ENCODE peak calls at places on chromosomes 2 and 18, in four cellular contexts. U, L, Z and S are unnamed samples.
A peak's percentile ranks its signal among the peaks of the same experiment; 100 is the strongest.

GRCh38 chr2:233426619-233427342 is 72.5 kb downstream of the DGKD start:
- DNase-seq in L (peak; percentile 54), U (peak; percentile 84), Z (peak; percentile 63), S (peak; percentile 69)

GRCh38 chr18:72161686-72162085 is 382.5 kb downstream of the CBLN2 start:
- DNase-seq in L (no peak), Z (no peak), U (no peak), S (no peak)

GRCh38 chr18:49721981-49722380 is 91.4 kb downstream of the ACAA2 start:
- DNase-seq in Z (peak; percentile 17), U (no peak), L (no peak), S (no peak)

GRCh38 chr18:50642439-50642838 is 82.6 kb downstream of the MAPK4 start:
- DNase-seq in L (no peak), Z (no peak), U (peak; percentile 42), S (no peak)

GRCh38 chr18:42920621-42921020 is 194.9 kb downstream of the RIT2 start:
- DNase-seq in Z (peak; percentile 32), L (no peak), U (no peak), S (no peak)

GRCh38 chr2:96798733-96799622 is 17.1 kb upstream of the CNNM3 start:
- DNase-seq in Z (no peak), U (no peak), L (no peak), S (no peak)

GRCh38 chr2:175454953-175455389 is 273.5 kb upstream of the ATP5MC3 start:
- DNase-seq in L (no peak), Z (no peak), U (no peak), S (no peak)

GRCh38 chr2:24825883-24826800 is 32.9 kb downstream of the CENPO start:
- DNase-seq in Z (peak; percentile 27), L (no peak), U (peak; percentile 55), S (no peak)

GRCh38 chr2:153519260-153519875 is 40.8 kb upstream of the RPRM start:
- DNase-seq in L (peak; percentile 10), U (peak; percentile 56), Z (peak; percentile 63), S (peak; percentile 50)

GRCh38 chr18:58862851-58863538 is 1.7 kb upstream of the ZNF532 start:
- DNase-seq in L (no peak), U (peak; percentile 66), Z (no peak), S (peak; percentile 53)

GRCh38 chr2:191631754-191632153 is 46.2 kb upstream of the NABP1 start:
- DNase-seq in Z (peak; percentile 86), L (no peak), U (peak; percentile 93), S (peak; percentile 88)

GRCh38 chr2:220276736-220277444 is 649.5 kb downstream of the SLC4A3 start:
- DNase-seq in U (peak; percentile 41), L (no peak), Z (peak; percentile 76), S (peak; percentile 49)

GRCh38 chr2:108612514-108613183 is 78.4 kb downstream of the LIMS1 start:
- DNase-seq in U (no peak), Z (no peak), L (no peak), S (no peak)

GRCh38 chr2:56185101-56185581 is 1.4 kb downstream of the CCDC85A start:
- DNase-seq in U (no peak), Z (peak; percentile 8), L (no peak), S (no peak)

GRCh38 chr2:23697676-23698075 is 229.2 kb downstream of the ATAD2B start:
- DNase-seq in L (no peak), U (peak; percentile 32), Z (no peak), S (peak; percentile 28)

GRCh38 chr18:3877678-3878077 is 427.7 kb downstream of the TGIF1 start:
- DNase-seq in L (no peak), Z (peak; percentile 47), U (no peak), S (no peak)

GRCh38 chr2:238921681-238922319 is 73.9 kb downstream of the TWIST2 start:
- DNase-seq in L (no peak), U (no peak), Z (no peak), S (no peak)

DNA sequence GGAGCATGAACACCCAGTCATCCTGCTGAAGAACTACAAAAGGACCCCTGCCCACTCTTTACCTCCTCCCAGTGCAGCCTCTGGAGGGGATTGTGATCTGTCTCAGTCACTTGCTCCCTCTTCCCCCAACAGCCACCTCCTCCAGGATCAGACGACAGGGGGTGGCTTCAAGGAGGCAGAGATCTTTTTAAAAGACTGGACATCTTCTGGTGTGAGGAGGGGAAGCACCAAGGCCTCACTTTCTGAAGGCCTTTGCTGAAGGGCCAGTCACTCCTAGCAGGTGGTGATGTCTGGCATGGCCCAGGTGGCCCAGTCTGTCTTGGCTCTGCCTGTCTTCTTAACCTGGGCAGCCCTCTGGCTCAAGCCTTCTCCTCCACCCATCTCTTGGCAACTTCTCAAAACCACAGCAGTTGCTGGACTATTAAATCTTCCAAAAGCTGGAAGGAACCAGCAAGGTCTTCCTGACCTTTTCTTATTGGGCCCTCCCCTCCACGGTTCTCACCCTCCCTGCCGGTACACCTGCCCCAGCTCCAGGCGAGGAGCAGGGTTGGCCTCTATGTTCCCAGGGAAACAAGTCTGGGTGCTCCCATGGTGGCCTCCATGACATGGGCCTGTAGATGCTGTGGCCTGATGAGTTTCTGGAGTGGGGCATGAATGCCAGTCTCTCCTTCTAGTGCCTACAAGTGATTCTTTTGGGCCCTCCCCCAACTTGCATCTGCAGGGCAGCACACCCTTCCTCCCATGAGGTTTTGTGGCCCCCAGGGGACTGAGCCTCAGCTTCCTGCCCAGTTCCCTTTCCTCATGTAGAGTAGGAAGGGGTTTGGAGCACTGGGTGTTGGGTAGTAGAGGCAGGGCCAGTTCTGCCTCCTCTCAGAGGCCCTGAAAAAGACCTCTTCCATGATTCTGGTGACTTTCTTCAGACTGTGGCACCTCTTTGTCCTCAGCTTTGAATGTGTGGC is 5.0 kb upstream of the ATP6V1B1 start:
- DNase-seq in U (no peak), Z (no peak), L (no peak), S (no peak)
- TF ChIP-seq CTCF in U (no peak), Z (no peak), L (no peak), S (no peak)

DNA sequence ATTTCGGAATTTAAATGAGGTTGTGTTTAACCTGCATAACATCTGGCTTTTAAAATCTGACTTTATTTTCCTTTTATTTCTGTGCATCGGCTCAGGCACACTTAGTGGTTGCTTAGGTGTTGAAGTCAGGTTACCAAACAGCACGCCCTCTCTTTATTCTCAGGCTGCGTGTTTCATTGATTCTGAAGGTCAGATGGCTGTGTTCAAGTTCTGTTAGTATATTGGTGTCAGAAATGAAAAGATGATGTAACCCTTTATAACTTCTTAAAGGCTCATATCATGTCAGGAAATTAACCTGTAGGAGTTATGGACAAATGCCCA is 246.5 kb downstream of the LDLRAD4 start:
- DNase-seq in Z (no peak), U (no peak), L (no peak), S (no peak)
- H3K4me3 ChIP-seq in Z (no peak overlapping the region), U (no peak overlapping the region), L (no peak overlapping the region), S (no peak overlapping the region)

GRCh38 chr2:139353874-139354273 is 573.7 kb upstream of the NXPH2 start:
- DNase-seq in L (no peak), Z (no peak), U (no peak), S (no peak)
- TF ChIP-seq CTCF in L (no peak), Z (no peak), U (no peak), S (no peak)

DNA sequence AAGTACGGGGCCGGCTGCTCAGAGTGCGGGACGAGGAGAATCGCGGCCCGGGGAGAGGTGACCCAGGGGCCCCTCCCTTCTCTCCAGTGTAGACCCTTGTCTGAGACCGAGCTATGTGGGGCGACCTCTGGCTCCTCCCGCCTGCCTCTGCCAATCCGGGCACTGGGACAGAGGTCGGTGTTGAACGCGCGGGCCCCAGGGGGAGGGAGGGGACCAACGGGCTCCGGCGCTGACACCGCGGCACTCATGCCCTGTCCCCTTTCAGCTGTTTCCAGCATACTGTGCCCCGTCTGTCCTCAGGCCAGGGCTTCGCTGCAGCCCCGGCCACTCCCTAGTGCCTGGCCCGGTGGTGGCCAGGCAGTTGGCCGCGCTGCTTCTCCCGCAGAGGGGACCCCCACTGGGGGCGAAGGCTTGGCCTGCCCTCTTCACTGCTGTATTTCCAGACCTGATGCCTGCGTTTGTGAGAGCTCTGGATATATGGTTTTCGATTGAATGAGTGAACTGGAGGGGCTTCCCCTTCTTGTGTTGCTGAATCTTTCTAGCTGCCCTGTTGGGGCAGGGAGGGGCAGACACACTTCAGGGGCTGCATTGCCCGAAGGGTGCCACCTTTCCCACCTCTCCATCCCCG is 809 bp downstream of the DBI start:
- DNase-seq in U (peak; percentile 12), Z (peak; percentile 19), L (no peak), S (peak; percentile 20)
- H3K4me3 ChIP-seq in U (peak overlapping the region; percentile 94), Z (peak overlapping the region; percentile 69), L (peak overlapping the region; percentile 87), S (peak overlapping the region; percentile 94)